ENCODE peak calls at places on chromosomes 3 and 15, in six cellular contexts. V is GM12891, Q is H1, Y is GM12878, G is HepG2, S is K562. P is an unnamed sample.

GRCh38 chr3:41753651-41754050 is 208.3 kb downstream of the ULK4 start:
- DNase-seq in V (no peak), Q (no peak), Y (no peak), G (no peak), S (no peak), P (no peak)

GRCh38 chr3:107416138-107416537 is 38.9 kb downstream of the CCDC54 start:
- DNase-seq in V (no peak), Q (no peak), Y (no peak), G (no peak), S (no peak), P (no peak)

GRCh38 chr3:129745253-129745652 is 138.8 kb upstream of the PLXND1 start:
- DNase-seq in V (no peak), Q (no peak), Y (no peak), G (no peak), S (no peak), P (no peak)

GRCh38 chr3:133208184-133208583 is 170.0 kb downstream of the TMEM108 start:
- DNase-seq in V (no peak), Q (no peak), Y (no peak), G (no peak), S (no peak), P (no peak)

GRCh38 chr3:86180696-86181095 is 810.3 kb downstream of the VGLL3 start:
- DNase-seq in V (no peak), Q (no peak), Y (no peak), G (peak), S (no peak), P (no peak)

GRCh38 chr15:73051811-73052678 is at the start of gene NEO1:
- DNase-seq in V (peak), Q (peak), Y (no peak), G (peak), S (peak), P (peak)

GRCh38 chr3:32045091-32045964 is 61.1 kb upstream of the GPD1L start:
- DNase-seq in V (no peak), Q (no peak), Y (no peak), G (peak), S (peak), P (no peak)

GRCh38 chr3:188212308-188212969 is 58.5 kb downstream of the LPP start:
- DNase-seq in V (no peak), Q (peak), Y (no peak), G (peak), S (no peak), P (no peak)

GRCh38 chr15:72339777-72340177 is 19.8 kb upstream of the CELF6 start:
- DNase-seq in V (no peak), Q (no peak), Y (no peak), G (peak), S (no peak), P (no peak)

GRCh38 chr3:112486811-112487505 is 12.3 kb downstream of the BTLA start:
- DNase-seq in V (no peak), Q (no peak), Y (no peak), G (no peak), S (no peak), P (no peak)

GRCh38 chr3:72345237-72345878 is 502.9 kb downstream of the SHQ1 start:
- DNase-seq in V (no peak), Q (no peak), Y (no peak), G (no peak), S (no peak), P (no peak)

GRCh38 chr3:102485701-102486100 is 50.9 kb downstream of the ZPLD1 start:
- DNase-seq in V (no peak), Q (no peak), Y (no peak), G (no peak), S (no peak), P (no peak)

GRCh38 chr3:42376397-42376798 is 34.0 kb downstream of the LYZL4 start:
- DNase-seq in V (no peak), Q (no peak), Y (no peak), G (no peak), S (no peak), P (no peak)

GRCh38 chr15:78934063-78935023 is 10.5 kb downstream of the CTSH start:
- DNase-seq in V (no peak), Q (no peak), Y (no peak), G (no peak), S (no peak), P (no peak)

GRCh38 chr15:74907277-74907870 is 723 bp upstream of the FAM219B start:
- DNase-seq in V (no peak), Q (no peak), Y (no peak), G (no peak), S (no peak), P (no peak)

GRCh38 chr3:175121225-175121624 is 262.1 kb downstream of the NAALADL2 start:
- DNase-seq in V (no peak), Q (no peak), Y (no peak), G (no peak), S (peak), P (no peak)

GRCh38 chr15:78085928-78086327 is 6.4 kb upstream of the SH2D7 start:
- DNase-seq in V (no peak), Q (no peak), Y (no peak), G (no peak), S (no peak), P (no peak)

GRCh38 chr3:141057436-141057835 is 6.3 kb downstream of the SPSB4 start:
- DNase-seq in V (no peak), Q (no peak), Y (no peak), G (no peak), S (no peak), P (no peak)

DNA sequence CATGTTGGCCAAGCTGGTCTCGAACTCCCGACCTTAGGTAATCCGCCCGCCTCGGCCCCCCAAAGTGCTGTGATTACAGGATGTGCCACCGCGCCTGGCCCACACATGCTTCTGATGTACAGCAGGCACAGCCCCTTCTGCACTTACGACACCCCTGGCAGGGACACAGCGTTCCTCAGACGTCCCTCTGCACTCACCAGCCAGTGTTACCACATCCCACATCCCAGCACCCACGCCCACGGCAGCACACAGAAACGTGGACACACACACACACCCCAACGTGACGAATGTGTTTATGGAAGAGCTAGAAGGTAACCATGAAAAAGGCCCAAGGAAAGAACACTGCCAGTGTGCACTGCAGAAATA is 576 bp upstream of the RPAP1 start:
- DNase-seq in V (no peak), Q (no peak), Y (no peak), G (no peak), S (no peak), P (no peak)
- TF ChIP-seq TAF1 in V (no peak), Q (no peak), Y (no peak), G (no peak), S (no peak), P (no peak)

DNA sequence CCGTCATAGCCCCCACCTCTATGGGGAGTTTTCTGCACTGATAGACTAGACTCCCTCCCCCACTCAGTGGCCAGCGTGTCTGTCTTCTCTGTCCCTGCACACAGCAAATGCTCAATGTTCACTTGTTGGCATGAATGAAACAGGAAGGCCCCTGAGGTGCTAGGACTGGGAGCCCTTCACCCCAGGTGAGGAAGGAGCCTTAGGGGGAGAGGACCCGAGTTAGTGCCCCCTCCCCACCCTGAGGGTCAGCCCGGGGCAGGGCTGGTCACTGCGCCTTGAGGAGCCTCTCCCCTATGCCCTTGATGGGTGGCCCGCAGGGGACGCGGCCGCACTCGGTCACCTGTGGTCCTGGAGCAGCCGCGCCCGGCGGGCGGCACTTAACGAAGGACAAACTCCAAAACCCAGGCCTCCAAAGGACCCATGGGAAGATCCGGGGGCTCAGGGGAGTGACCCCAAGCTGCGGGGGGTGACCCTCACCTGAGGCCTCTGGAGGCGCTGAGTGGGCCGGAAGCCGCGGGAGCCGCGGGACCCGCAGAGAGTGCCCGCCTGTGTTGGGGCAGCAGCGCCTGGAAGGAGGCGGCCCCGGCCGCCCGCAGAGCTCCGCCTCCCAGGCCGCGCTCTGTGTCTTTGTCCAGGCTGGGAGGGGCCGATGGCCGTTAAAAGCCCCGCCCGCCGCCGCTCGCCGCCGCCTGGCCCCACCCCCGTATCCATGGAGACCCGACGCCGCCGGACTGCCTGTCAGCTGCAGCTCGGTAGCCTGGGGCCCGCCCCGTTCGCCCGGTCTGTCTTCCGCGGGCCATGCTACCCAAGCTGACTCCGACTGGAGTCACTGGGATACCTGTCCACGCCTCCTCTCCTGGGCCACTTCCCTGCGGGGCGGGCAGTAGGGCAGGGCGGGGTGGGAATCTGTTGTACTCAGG is 15.4 kb upstream of the FANCD2 start:
- DNase-seq in V (peak), Q (peak), Y (peak), G (peak), S (peak), P (peak)
- TF ChIP-seq POLR2A in V (no peak), Q (no peak), Y (peak), G (no peak), S (peak), P (no peak)

GRCh38 chr3:64956619-64957018 is 268.8 kb upstream of the ADAMTS9 start:
- DNase-seq in V (no peak), Q (no peak), Y (no peak), G (no peak), S (no peak), P (no peak)

GRCh38 chr3:64957639-64958038 is 269.8 kb upstream of the ADAMTS9 start:
- DNase-seq in V (no peak), Q (no peak), Y (no peak), G (no peak), S (no peak), P (no peak)

GRCh38 chr3:64958187-64958586 is 270.4 kb upstream of the ADAMTS9 start:
- DNase-seq in V (no peak), Q (no peak), Y (no peak), G (no peak), S (no peak), P (no peak)

DNA sequence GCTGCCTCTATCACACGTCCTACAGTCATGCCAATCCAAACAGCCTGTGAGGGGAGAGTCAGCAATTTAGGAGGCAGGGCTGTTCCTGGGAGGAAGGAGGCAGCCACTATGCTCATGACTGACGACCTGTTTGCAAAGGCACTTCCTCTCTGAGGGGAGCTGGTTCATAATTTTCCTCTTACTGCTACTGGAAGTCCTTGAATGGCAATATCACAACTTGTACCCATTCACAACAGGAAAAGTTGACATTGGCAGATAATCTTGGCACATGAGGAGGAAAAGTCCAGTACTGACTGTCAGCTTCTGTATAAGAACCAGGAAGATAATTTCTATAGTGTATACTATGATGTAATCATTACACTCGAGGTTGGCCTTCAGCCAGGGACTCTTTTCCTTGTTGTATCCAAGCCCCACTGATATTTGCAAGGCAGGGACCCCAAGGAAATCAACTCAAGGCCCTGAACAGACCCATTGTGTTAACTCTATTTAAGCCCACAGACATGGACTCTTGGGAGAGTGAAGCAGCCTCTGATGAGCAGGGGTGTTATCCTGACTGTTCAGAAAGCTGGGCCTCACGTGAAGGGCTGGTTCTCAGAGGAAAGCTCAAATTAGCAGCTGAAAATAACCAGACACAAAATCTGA is 267.3 kb upstream of the ADAMTS9 start:
- DNase-seq in V (no peak), Q (no peak), Y (no peak), G (no peak), S (no peak), P (no peak)
- TF ChIP-seq POLR2AphosphoS5 in V (no peak), Q (no peak), Y (no peak), G (no peak), S (no peak), P (no peak)

GRCh38 chr3:46517016-46517770 is 19.4 kb downstream of the RTP3 start:
- DNase-seq in V (no peak), Q (no peak), Y (no peak), G (no peak), S (no peak), P (no peak)
- TF ChIP-seq TAF1 in V (no peak), Q (no peak), Y (no peak), G (no peak), S (no peak), P (no peak)

DNA sequence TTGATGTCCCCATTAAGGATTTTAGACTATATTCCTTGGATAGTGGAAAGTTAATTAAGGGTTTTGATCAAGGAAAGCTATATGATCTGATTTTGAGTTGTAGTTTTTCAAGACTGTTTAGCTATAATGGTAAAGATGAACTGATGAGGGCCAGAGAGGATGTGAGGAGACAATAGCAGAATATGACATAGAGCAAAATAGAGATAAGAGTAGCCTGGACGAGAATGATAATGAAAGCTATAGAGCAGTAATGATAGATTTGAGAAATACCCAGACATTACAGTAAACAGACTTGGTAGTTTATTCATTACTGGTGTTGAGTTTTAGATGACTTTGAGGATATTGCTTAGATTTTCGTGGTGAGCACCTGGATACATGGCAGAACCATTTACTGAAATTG is 3.8 kb downstream of the SUCNR1 start:
- DNase-seq in V (no peak), Q (no peak), Y (no peak), G (no peak), S (no peak), P (no peak)
- TF ChIP-seq POLR2A in V (no peak), Q (no peak), Y (no peak), G (no peak), S (no peak), P (no peak)

DNA sequence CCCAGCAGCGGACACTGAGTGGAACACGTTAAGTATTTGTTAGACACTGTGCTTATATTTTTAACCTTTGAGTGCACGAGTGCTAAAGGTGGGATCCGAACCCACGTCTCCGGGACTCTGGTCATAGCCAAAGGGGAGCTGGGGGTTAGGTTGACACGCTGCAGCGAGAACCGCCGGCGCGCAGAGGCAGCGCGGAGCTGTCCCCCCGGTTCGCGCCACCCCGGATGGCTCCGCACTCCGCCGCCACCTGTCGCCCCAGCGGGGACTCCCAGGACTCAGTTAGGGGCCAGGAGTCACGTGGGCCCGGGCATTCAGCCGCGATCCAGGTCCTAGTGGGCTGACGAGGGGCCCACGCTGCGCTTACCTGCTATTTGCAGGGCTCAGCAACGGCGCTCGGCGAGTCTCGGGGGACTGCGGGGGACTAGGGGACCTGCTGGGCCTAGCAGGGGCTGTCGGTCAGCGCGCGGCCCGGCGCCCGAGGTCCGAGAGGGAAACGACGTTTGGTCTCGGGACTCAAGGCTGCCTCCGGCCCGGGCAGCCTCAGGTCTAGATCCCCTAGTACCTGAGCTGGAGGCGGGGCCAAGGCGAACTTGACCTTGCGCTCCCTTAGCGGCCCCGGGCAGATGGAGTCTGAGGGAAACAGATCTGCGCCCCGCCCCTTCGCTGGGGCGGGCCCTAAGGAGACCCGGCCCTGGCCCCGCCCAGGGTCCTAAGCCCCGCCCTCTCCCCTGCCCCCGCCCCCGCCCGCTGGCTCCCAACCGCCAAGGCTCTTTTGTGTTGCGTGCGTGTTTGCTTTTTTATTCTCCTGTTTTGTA is at the start of gene NMNAT3:
- DNase-seq in V (peak), Q (peak), Y (no peak), G (peak), S (peak), P (peak)
- TF ChIP-seq POLR2AphosphoS5 in V (no peak), Q (no peak), Y (no peak), G (no peak), S (no peak), P (no peak)

DNA sequence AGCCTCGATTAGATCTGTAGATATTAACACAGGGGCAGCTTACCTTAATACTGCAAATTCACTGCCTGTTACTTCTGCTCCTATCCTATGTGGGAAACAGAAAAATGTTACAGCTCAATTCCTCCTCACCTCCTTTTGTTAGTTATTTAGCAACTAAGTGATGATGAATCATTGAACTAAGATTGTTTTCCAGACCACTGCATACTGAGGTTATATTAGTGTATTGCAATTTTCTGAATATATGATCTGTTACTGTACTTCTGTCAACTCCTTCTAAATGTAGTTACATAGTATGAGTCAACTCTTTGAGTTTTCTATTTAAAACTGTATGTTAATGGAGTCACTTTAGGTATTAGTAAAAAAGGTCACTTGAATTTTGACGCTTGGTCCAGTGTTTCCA is 331.5 kb upstream of the SLCO3A1 start:
- DNase-seq in V (no peak), Q (no peak), Y (no peak), G (no peak), S (no peak), P (no peak)
- TF ChIP-seq TAF1 in V (no peak), Q (no peak), Y (no peak), G (no peak), S (no peak), P (no peak)

DNA sequence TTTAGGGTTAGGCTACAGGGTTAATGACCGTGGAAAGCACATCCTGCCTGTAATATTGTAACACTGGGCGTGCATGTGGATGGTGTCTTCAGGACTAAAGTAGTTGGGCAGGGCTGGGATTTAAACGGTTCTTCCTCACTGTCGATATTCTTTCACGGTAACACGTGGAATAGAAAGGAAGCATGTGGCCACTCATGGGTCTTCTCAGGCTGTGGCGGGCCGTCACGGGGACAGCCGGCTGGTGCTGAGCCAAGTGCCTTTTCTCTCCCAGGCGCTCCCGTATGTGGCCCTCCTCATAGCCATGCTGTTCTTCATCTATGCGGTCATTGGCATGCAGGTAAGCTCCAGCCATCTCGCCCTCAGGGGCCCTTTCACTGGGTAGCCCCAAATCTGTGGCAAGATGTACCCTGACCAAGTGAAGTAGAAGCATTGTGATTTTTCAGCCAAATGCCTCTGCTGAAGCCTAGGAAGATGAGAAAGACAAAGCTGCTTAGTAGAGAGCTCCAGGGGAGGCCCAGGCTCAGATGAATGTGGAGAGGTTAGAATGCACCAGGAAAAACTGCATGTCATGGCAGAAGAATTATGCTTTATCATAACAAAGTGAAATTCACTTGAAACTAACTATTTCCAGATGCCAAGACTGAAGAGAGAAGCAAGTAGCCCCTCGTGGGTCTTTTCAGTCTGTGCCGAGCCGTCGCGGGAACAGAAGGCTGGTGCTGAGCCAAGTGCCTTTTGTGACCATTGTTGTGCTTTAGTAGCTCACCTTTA is 73.5 kb downstream of the CHDH start:
- DNase-seq in V (no peak), Q (no peak), Y (no peak), G (no peak), S (no peak), P (no peak)
- TF ChIP-seq POLR2A in V (no peak), Q (no peak), Y (no peak), G (no peak), S (no peak), P (no peak)

GRCh38 chr15:76197703-76198455 is 113.4 kb downstream of the ETFA start:
- DNase-seq in V (no peak), Q (no peak), Y (no peak), G (no peak), S (no peak), P (no peak)
- TF ChIP-seq POLR2AphosphoS5 in V (no peak), Q (no peak), Y (no peak), G (no peak), S (no peak), P (no peak)

DNA sequence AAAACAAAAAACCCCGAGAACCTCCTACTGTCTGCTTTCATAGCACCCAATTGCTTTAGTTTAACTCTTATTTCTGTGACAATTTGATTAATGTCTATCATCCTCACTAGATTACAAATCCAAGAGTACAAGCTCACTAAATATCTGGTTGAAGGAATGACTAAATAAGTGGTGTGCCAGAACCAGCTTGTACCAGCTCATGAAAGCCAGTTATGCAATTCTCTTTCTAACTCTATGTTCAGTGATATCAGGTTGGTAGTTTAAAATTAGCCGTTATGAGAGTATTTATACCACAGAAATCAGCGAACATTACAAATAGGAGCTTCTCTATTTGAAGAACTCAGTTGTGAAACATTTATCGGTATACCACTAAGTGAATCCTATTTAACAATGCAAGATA is 137.2 kb upstream of the MITF start:
- DNase-seq in V (no peak), Q (no peak), Y (no peak), G (no peak), S (no peak), P (no peak)
- TF ChIP-seq TAF1 in V (no peak), Q (no peak), Y (no peak), G (no peak), S (no peak), P (no peak)

P was measured in GM12892.